ENCODE peak calls at places on chromosomes 5 and 9, in nine cellular contexts. R is WTC11, T is HCT116, B is K562, V is H1, C is HepG2, U is endothelial cell of umbilical vein, L is GM12878, K is NB4. M is an unnamed sample.

GRCh38 chr9:120868676-120869359 is 8.2 kb downstream of the PHF19 start:
- DNase-seq in L (peak), T (peak), K (peak), B (peak), R (peak), U (peak), V (peak), C (no peak), M (peak)

GRCh38 chr9:128771094-128771721 is 519 bp downstream of the ZER1 start:
- DNase-seq in K (no peak), V (no peak), B (peak), R (no peak), U (peak), C (no peak), T (no peak), L (no peak), M (no peak)

GRCh38 chr5:134153657-134154056 is 23.1 kb downstream of the SKP1 start:
- DNase-seq in T (no peak), U (no peak), B (no peak), L (no peak), K (no peak), C (no peak), R (no peak), V (no peak), M (no peak)

GRCh38 chr9:13778486-13779110 is 499.1 kb upstream of the MPDZ start:
- DNase-seq in K (no peak), R (no peak), V (no peak), C (no peak), U (no peak), L (no peak), T (no peak), B (no peak), M (no peak)

GRCh38 chr5:44536650-44537260 is 147.5 kb upstream of the FGF10 start:
- DNase-seq in R (peak), B (peak), U (peak), L (no peak), C (peak), V (peak), T (peak), K (peak), M (peak)

GRCh38 chr5:14266686-14267085 is 123.5 kb downstream of the TRIO start:
- DNase-seq in K (peak), C (no peak), L (no peak), R (no peak), V (no peak), B (peak), T (no peak), U (peak), M (no peak)

GRCh38 chr9:130196643-130197042 is 24.4 kb downstream of the NCS1 start:
- DNase-seq in R (no peak), V (no peak), B (peak), T (no peak), C (no peak), U (no peak), L (no peak), K (no peak), M (no peak)

GRCh38 chr5:172958268-172959046 is 767 bp upstream of the RPL26L1 start:
- DNase-seq in T (peak), B (peak), V (peak), R (peak), K (peak), C (peak), L (no peak), U (peak), M (peak)

GRCh38 chr9:34928921-34929320 is 29.2 kb upstream of the PHF24 start:
- DNase-seq in R (no peak), C (peak), L (no peak), K (no peak), B (no peak), T (no peak), V (peak), U (no peak), M (no peak)

GRCh38 chr9:34927061-34927460 is 31.0 kb upstream of the PHF24 start:
- DNase-seq in V (no peak), L (no peak), T (no peak), U (no peak), K (no peak), C (no peak), B (no peak), R (no peak), M (no peak)

DNA sequence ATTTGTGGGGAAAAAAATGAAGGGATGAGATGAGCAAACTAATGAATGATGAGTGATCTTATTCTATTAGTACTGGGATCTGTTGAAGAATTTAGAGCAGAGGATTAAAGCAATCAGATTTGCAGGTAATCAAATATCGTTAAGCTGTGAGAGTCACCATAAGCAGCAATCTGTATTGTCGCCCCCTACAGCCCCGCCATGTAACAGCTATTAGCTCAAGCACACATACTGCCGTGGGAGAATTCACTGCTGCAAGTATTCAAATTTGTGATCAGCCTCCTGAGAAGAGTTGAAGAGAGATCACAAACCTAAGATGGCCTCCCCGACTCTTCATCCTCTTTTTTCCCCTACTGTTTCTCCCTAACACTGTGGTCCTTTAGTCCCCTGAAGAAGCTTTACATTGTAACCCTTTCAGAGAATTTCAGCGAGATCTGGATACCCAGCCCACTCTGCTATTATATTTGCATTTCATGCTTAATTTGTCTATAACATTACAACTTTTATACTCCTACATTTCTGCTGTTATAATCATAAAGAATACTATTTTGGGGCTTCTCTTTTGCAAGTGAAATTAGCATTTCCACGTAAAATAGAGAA is 28.5 kb upstream of the PHF24 start:
- DNase-seq in L (no peak), K (peak), V (peak), B (peak), T (peak), U (peak), C (peak), R (peak), M (peak)
- TF ChIP-seq MAX in L (no peak), K (no peak), V (no peak), B (no peak), T (no peak), U (no peak), C (no peak), R (no peak), M (no peak)

GRCh38 chr9:99822096-99822595 is 461 bp downstream of the NR4A3 start:
- DNase-seq in R (no peak), U (no peak), C (no peak), B (no peak), K (peak), T (no peak), L (no peak), V (peak), M (peak)

GRCh38 chr9:99823392-99824377 is 2.0 kb downstream of the NR4A3 start:
- DNase-seq in T (no peak), R (peak), L (no peak), C (no peak), K (peak), U (peak), V (peak), B (peak), M (peak)

GRCh38 chr9:99821187-99822095 is at the start of gene NR4A3:
- DNase-seq in T (peak), R (peak), V (peak), U (peak), C (peak), B (peak), K (peak), L (peak), M (peak)

GRCh38 chr9:99824378-99825157 is 2.9 kb downstream of the NR4A3 start:
- DNase-seq in B (peak), C (peak), R (peak), T (no peak), L (no peak), V (peak), K (peak), U (peak), M (no peak)

GRCh38 chr9:99822596-99823391 is 1.1 kb downstream of the NR4A3 start:
- DNase-seq in K (peak), T (no peak), C (peak), U (peak), L (no peak), R (peak), B (peak), V (peak), M (peak)
- TF ChIP-seq MAX in K (no peak), T (no peak), C (no peak), U (no peak), L (no peak), R (no peak), B (peak), V (no peak), M (no peak)

DNA sequence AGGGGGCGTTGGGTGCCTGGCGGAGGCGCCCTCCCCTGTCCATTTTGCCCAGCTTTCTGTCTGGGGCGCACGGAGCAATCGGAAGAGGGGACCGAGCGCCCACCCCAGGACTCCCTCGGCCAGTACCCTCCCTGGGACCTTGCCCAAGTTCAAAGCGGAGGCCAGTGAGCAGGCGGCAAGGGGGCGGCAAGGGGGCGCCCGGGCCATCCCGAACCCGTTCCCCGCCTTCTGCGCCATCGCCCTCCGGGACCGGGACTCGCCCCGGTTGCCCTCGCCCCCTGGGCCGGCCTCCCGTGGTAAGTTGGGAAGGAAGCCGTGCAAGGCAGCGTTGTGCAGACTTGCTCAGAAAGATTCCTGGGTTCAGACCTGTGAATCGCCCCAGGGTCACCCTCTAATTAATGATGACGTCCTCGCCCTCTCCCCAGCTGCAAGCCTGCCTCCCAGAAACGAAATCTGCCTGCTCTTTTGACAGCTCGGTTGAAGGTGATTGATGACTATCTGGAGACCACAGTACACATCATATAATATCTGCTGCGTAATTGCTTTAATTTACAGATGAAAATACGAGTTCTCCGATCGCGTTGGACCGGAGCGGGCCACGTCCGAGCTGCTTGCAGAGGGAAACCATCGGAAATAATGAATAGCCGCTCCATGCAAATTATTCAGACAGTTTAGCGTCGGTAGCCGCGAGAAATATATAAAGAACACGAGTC is 1.4 kb upstream of the IRX4 start:
- DNase-seq in V (no peak), U (no peak), B (no peak), L (no peak), K (no peak), T (no peak), R (no peak), C (no peak), M (no peak)
- TF ChIP-seq MAX in V (no peak), U (no peak), B (no peak), L (no peak), K (no peak), T (no peak), R (no peak), C (no peak), M (no peak)

GRCh38 chr5:6791031-6791577 is 77.9 kb downstream of the TENT4A start:
- DNase-seq in U (no peak), K (no peak), R (no peak), C (no peak), V (no peak), T (no peak), L (no peak), B (no peak), M (no peak)
- TF ChIP-seq MAX in U (no peak), K (no peak), R (no peak), C (no peak), V (no peak), T (no peak), L (no peak), B (no peak), M (no peak)

DNA sequence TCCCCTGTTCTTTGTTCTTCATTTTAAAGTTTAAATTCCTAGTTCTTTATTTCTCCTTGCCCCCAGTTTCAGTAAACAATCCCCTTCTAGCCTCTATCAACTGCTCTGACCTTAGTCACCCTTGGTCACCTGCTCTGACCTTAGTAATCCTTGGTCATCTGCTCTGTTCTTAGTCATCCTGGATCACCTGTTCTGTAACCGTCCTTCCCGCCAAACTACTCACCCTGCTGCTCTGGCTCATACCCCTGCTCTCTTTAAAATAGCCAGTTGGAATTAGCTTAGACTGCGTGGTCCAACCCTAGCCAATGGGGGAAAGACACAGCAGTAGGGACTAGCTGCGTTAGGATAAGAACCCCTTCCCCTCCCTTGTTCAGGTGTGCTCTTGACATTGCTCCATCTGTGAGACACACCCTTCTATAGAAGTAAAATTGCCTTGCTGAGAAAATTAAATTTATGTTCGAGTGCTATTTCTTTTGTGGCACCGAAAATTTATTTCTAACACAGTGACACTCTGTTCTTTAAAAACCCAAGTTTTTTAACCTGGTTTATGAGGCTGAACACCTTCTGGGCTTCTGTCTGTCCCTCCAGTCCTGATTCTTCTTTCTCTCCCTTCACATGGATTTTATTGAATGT is 3.8 kb downstream of the PRRC1 start:
- DNase-seq in V (no peak), B (no peak), U (no peak), C (no peak), L (no peak), T (no peak), R (no peak), K (no peak), M (no peak)
- TF ChIP-seq MAX in V (no peak), B (no peak), U (no peak), C (no peak), L (no peak), T (no peak), R (no peak), K (no peak), M (no peak)

DNA sequence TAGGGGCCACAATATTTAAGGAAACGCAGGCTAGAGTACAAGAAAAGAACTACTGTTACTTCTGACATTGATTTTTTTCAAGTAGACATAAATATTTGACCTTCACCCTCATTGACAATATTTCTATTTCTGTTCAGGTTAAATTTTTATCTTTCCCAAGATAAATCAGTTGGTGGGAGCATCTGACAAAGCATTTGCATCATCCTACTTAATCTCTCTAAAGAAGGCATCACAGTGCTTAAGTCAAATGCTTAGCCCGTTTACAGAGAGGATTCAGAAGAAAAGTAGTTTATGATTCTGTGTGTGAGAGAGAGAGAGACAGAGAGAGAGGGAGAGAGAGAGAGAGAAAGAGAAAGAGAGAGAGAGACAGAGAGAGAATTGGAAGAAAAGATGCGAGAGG is 1093.3 kb upstream of the CDH6 start:
- DNase-seq in V (no peak), L (no peak), T (no peak), B (no peak), C (no peak), K (no peak), U (no peak), R (no peak), M (peak)
- TF ChIP-seq MAX in V (no peak), L (no peak), T (no peak), B (no peak), C (no peak), K (no peak), U (no peak), R (no peak), M (no peak)

GRCh38 chr5:174139623-174140022 is 94.1 kb downstream of the NSG2 start:
- DNase-seq in U (no peak), T (no peak), L (no peak), R (no peak), K (no peak), C (no peak), V (no peak), B (no peak), M (no peak)
- TF ChIP-seq MAX in U (no peak), T (no peak), L (no peak), R (no peak), K (no peak), C (no peak), V (no peak), B (no peak), M (no peak)

M was measured in A549.